ENCODE peak calls at places on chromosomes 1 and 21, in nine cellular contexts. L is WERI-Rb-1, U is mucosa of descending colon, O is brain microvascular endothelial cell, R is A549, E is fibroblast of mammary gland, Y is OCI-LY7, J is natural killer cell, Q is esophagus squamous epithelium. C is an unnamed sample.

GRCh38 chr21:34280987-34281386 is 82.8 kb upstream of the KCNE2 start:
- DNase-seq in Q (no peak), L (no peak), O (no peak), R (no peak), Y (no peak), E (peak), U (peak), J (no peak), C (no peak)

GRCh38 chr1:66022904-66023620 is 230.4 kb downstream of the PDE4B start:
- DNase-seq in O (peak), U (no peak), J (no peak), L (no peak), Y (peak), E (peak), R (no peak), Q (no peak), C (no peak)

GRCh38 chr1:11413907-11414495 is 65.0 kb upstream of the DISP3 start:
- DNase-seq in J (no peak), O (no peak), R (no peak), E (no peak), Y (no peak), U (no peak), Q (no peak), L (peak), C (no peak)

GRCh38 chr1:158037876-158038359 is 44.5 kb downstream of the KIRREL1 start:
- DNase-seq in O (no peak), L (no peak), U (no peak), J (no peak), Y (no peak), R (no peak), Q (no peak), E (peak), C (no peak)

GRCh38 chr1:27623327-27624212 is 11.4 kb downstream of the FGR start:
- DNase-seq in O (no peak), Y (no peak), L (no peak), Q (no peak), R (no peak), U (no peak), E (no peak), J (no peak), C (no peak)

GRCh38 chr1:22930235-22930912 is 42.3 kb downstream of the LACTBL1 start:
- DNase-seq in U (peak), E (peak), Y (peak), L (peak), O (peak), R (peak), Q (no peak), J (peak), C (no peak)

GRCh38 chr1:63621698-63622097 is 28.5 kb downstream of the PGM1 start:
- DNase-seq in R (no peak), L (no peak), U (no peak), E (peak), O (no peak), Y (no peak), Q (no peak), J (no peak), C (no peak)

GRCh38 chr1:150256549-150257341 is 829 bp upstream of the CA14 start:
- DNase-seq in J (no peak), Q (no peak), Y (no peak), E (no peak), O (no peak), U (no peak), L (peak), R (no peak), C (no peak)

GRCh38 chr1:41931578-41931977 is 12.9 kb upstream of the HIVEP3 start:
- DNase-seq in J (no peak), O (no peak), L (no peak), Y (no peak), R (no peak), E (no peak), Q (no peak), U (no peak), C (no peak)

GRCh38 chr1:203548917-203549708 is 55.2 kb downstream of the OPTC start:
- DNase-seq in U (no peak), R (no peak), O (no peak), Y (no peak), E (peak), Q (no peak), L (no peak), J (no peak), C (no peak)

GRCh38 chr1:71677024-71677423 is 596.2 kb upstream of the ZRANB2 start:
- DNase-seq in Q (no peak), J (no peak), E (no peak), Y (no peak), O (no peak), R (no peak), U (no peak), L (peak), C (no peak)

GRCh38 chr1:51926171-51926812 is 47.8 kb upstream of the NRDC start:
- DNase-seq in Q (no peak), O (peak), L (peak), Y (peak), R (no peak), U (no peak), J (no peak), E (peak), C (no peak)

GRCh38 chr1:204077979-204078696 is 5.2 kb downstream of the SOX13 start:
- DNase-seq in L (no peak), E (no peak), R (no peak), O (peak), Y (no peak), Q (no peak), U (no peak), J (no peak), C (no peak)

GRCh38 chr1:29473167-29473855 is 237.0 kb downstream of the PTPRU start:
- DNase-seq in E (no peak), R (no peak), L (peak), U (no peak), J (no peak), O (no peak), Q (no peak), Y (no peak), C (no peak)

GRCh38 chr1:163085041-163085903 is 16.1 kb downstream of the RGS4 start:
- DNase-seq in J (no peak), O (no peak), Q (no peak), E (peak), R (no peak), L (no peak), U (no peak), Y (no peak), C (no peak)

GRCh38 chr21:27550258-27550657 is 583.4 kb upstream of the ADAMTS5 start:
- DNase-seq in O (no peak), E (no peak), U (no peak), R (no peak), J (no peak), Y (no peak), Q (no peak), L (no peak), C (no peak)

DNA sequence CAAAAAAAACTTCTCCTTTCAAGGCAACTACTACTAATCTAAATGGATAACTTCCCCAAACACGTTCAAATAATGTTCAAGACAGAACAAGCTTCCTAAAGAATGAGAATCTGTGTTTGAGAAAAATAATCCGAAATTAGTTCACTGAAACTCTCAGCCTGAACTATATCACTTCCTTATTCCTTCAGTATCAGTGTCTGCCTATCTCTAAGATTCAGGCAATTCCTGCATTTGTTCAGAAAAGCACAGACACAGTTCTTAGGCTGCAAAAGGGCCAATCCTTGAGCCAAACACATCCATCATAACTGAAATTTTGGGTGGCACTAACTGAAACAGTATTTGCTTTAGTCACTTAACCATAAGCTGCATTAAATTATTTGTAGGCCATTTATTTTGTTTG is 22.3 kb downstream of the DSTYK start:
- DNase-seq in Y (no peak), E (no peak), R (no peak), Q (no peak), U (no peak), L (no peak), J (no peak), O (no peak), C (no peak)
- TF ChIP-seq CTCF in Y (no peak), E (no peak), R (no peak), Q (no peak), U (no peak), L (no peak), J (no peak), O (no peak), C (no peak)

GRCh38 chr1:25616932-25617625 is 488 bp downstream of the MAN1C1 start:
- DNase-seq in O (no peak), U (no peak), Q (no peak), E (no peak), J (peak), L (no peak), Y (peak), R (no peak), C (peak)

GRCh38 chr1:25615563-25616079 is 970 bp upstream of the MAN1C1 start:
- DNase-seq in U (no peak), L (no peak), R (no peak), E (no peak), J (no peak), O (no peak), Q (no peak), Y (no peak), C (no peak)

GRCh38 chr1:25615172-25615541 is 1.4 kb upstream of the MAN1C1 start:
- DNase-seq in U (no peak), O (no peak), Q (no peak), E (no peak), J (no peak), Y (no peak), R (no peak), L (no peak), C (no peak)

GRCh38 chr1:25617626-25618432 is 1.2 kb downstream of the MAN1C1 start:
- DNase-seq in L (no peak), E (no peak), U (peak), Y (no peak), O (no peak), Q (no peak), J (peak), R (no peak), C (no peak)

GRCh38 chr1:25616080-25616931 is at the start of gene MAN1C1:
- DNase-seq in U (peak), J (peak), E (peak), Y (peak), Q (no peak), R (peak), L (peak), O (peak), C (peak)
- TF ChIP-seq CTCF in U (peak), J (peak), E (no peak), Y (peak), Q (peak), R (no peak), L (peak), O (peak), C (no peak)

GRCh38 chr1:215526147-215526845 is 40.8 kb upstream of the KCTD3 start:
- DNase-seq in Y (peak), L (no peak), R (no peak), U (no peak), E (peak), O (no peak), J (no peak), Q (no peak), C (no peak)
- TF ChIP-seq CTCF in Y (peak), L (peak), R (peak), U (peak), E (peak), O (peak), J (peak), Q (peak), C (no peak)

DNA sequence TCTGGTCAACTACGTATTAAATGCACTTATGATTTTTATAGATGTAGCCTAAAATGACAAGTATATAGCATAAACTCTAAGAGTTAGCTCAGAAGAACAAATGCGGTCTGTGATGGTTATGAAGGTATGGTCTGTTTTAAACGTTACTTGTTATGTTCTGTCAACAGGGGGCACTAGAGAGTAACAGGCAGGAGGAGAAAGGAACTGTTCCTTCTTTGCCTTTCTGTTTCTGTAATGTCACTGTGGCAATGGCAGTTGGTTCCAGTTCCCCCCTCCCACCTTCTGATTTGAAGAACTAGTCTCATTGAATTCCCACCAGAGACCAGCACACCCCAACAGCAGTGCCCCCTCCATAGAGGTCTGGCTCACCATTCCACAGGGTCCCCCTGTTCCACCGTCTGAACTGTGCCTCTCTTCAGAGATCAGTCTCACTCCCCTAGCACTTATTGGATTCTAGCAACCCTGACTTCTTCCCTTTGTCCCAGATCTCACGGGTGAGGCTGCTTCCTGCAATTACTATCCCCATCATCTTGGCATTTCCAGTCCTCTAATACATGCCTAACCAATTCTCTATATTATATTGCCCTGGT is 14.0 kb downstream of the KRTAP24-1 start:
- DNase-seq in O (no peak), J (no peak), U (no peak), R (no peak), E (peak), Y (peak), L (no peak), Q (no peak), C (no peak)
- TF ChIP-seq CTCF in O (peak), J (no peak), U (no peak), R (no peak), E (peak), Y (peak), L (peak), Q (no peak), C (no peak)

GRCh38 chr1:151518936-151519335 is 7.7 kb downstream of the CGN start:
- DNase-seq in J (no peak), L (no peak), Q (no peak), E (no peak), Y (no peak), U (no peak), O (no peak), R (no peak), C (no peak)
- TF ChIP-seq CTCF in J (no peak), L (no peak), Q (no peak), E (no peak), Y (no peak), U (no peak), O (no peak), R (no peak), C (no peak)

GRCh38 chr1:36341626-36342320 is 18.3 kb upstream of the EVA1B start:
- DNase-seq in O (no peak), Q (no peak), J (no peak), R (no peak), E (no peak), L (no peak), U (no peak), Y (no peak), C (no peak)

GRCh38 chr1:36343651-36344394 is 20.4 kb upstream of the EVA1B start:
- DNase-seq in J (no peak), R (no peak), O (no peak), U (no peak), Y (no peak), L (no peak), E (no peak), Q (no peak), C (no peak)

GRCh38 chr1:36344395-36344680 is 20.9 kb upstream of the EVA1B start:
- DNase-seq in Q (no peak), R (no peak), E (no peak), L (no peak), Y (no peak), U (no peak), J (no peak), O (no peak), C (no peak)

GRCh38 chr1:36345353-36345752 is 21.9 kb upstream of the EVA1B start:
- DNase-seq in U (no peak), O (no peak), Y (no peak), R (no peak), E (no peak), L (no peak), Q (no peak), J (no peak), C (no peak)

DNA sequence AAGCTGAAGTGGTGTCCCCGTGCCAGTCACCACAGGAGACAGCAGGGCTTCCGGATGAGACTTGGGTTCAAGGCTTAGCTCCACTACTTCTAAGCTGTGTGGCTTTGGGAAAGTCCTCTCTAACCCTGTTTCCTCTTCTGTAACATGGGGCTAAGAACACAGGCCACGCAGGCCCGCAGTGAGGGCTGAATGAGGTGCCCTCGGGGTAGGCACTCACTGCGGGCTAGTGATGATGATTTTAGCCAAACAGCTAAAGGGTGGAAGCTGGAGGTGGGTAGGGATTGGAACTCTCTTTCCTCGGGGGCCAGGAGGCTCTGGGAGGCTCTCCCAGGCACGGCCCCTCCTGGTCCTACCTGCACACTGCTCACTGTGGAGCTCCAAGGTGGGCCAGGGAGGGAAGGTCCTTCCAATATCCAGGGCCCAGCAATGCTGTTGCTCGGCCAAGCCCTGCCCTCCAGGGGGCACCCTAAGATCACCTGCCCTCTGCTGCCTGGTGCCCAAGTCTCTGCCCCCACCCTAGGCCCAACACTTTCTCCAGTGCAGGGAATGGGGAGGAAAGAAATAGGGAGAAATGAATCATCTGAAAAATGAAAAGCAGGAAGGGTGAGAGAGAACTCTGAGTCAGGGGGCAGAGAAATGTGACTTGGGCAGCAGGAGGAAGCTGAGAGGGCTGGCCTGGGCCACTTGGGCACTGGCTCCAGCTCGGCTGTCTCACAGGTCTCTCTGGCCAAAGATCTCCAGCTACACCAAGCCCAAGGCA is 19.2 kb upstream of the EVA1B start:
- DNase-seq in U (peak), R (peak), Y (peak), E (peak), L (peak), J (peak), Q (no peak), O (peak), C (peak)
- TF ChIP-seq CTCF in U (no peak), R (peak), Y (peak), E (peak), L (peak), J (peak), Q (peak), O (peak), C (no peak)